ENCODE peak calls at places on chromosomes 11 and 22, in six cellular contexts. One of them, this sample, is unnamed.

GRCh38 chr22:30202531-30203006 is 44.0 kb downstream of the LIF start:
- DNase-seq in T-helper 9 cell: no peak
- DNase-seq in stromal cell of bone marrow: peak; percentile 75
- DNase-seq in activated T-cell treated with anti-CD3 and anti-CD28 coated beads for 1 hour: no peak
- DNase-seq in IMR-90: peak; percentile 69
- DNase-seq in Ammon's horn: no peak
- DNase-seq in this sample: peak; percentile 84

GRCh38 chr11:61999141-61999975 is 31.9 kb upstream of the FTH1 start:
- DNase-seq in activated T-cell treated with anti-CD3 and anti-CD28 coated beads for 1 hour: no peak
- DNase-seq in T-helper 9 cell: no peak
- DNase-seq in Ammon's horn: no peak
- DNase-seq in stromal cell of bone marrow: no peak
- DNase-seq in IMR-90: no peak
- DNase-seq in this sample: peak; percentile 54

GRCh38 chr22:26436903-26437515 is 7.9 kb downstream of the ASPHD2 start:
- DNase-seq in Ammon's horn: no peak
- DNase-seq in stromal cell of bone marrow: no peak
- DNase-seq in activated T-cell treated with anti-CD3 and anti-CD28 coated beads for 1 hour: no peak
- DNase-seq in T-helper 9 cell: no peak
- DNase-seq in IMR-90: no peak
- DNase-seq in this sample: no peak

GRCh38 chr11:130141561-130142341 is 17.8 kb upstream of the ST14 start:
- DNase-seq in Ammon's horn: no peak
- DNase-seq in stromal cell of bone marrow: no peak
- DNase-seq in activated T-cell treated with anti-CD3 and anti-CD28 coated beads for 1 hour: no peak
- DNase-seq in IMR-90: peak; percentile 35
- DNase-seq in T-helper 9 cell: no peak
- DNase-seq in this sample: peak; percentile 82

GRCh38 chr22:24109649-24110048 is 71.6 kb upstream of the SUSD2 start:
- DNase-seq in IMR-90: no peak
- DNase-seq in activated T-cell treated with anti-CD3 and anti-CD28 coated beads for 1 hour: no peak
- DNase-seq in stromal cell of bone marrow: no peak
- DNase-seq in T-helper 9 cell: no peak
- DNase-seq in Ammon's horn: no peak
- DNase-seq in this sample: no peak

GRCh38 chr22:45587638-45588481 is 83.8 kb upstream of the ATXN10 start:
- DNase-seq in Ammon's horn: no peak
- DNase-seq in activated T-cell treated with anti-CD3 and anti-CD28 coated beads for 1 hour: no peak
- DNase-seq in stromal cell of bone marrow: no peak
- DNase-seq in T-helper 9 cell: no peak
- DNase-seq in IMR-90: peak; percentile 83
- DNase-seq in this sample: no peak

GRCh38 chr11:130212431-130212961 is 52.9 kb downstream of the ST14 start:
- DNase-seq in IMR-90: no peak
- DNase-seq in activated T-cell treated with anti-CD3 and anti-CD28 coated beads for 1 hour: no peak
- DNase-seq in Ammon's horn: no peak
- DNase-seq in T-helper 9 cell: no peak
- DNase-seq in stromal cell of bone marrow: no peak
- DNase-seq in this sample: no peak

GRCh38 chr11:69637956-69638871 is 2.7 kb upstream of the CCND1 start:
- DNase-seq in IMR-90: peak; percentile 65
- DNase-seq in activated T-cell treated with anti-CD3 and anti-CD28 coated beads for 1 hour: no peak
- DNase-seq in stromal cell of bone marrow: no peak
- DNase-seq in T-helper 9 cell: no peak
- DNase-seq in Ammon's horn: no peak
- DNase-seq in this sample: peak; percentile 77

GRCh38 chr11:47986742-47987141 is 6.4 kb downstream of the PTPRJ start:
- DNase-seq in Ammon's horn: no peak
- DNase-seq in activated T-cell treated with anti-CD3 and anti-CD28 coated beads for 1 hour: no peak
- DNase-seq in T-helper 9 cell: no peak
- DNase-seq in IMR-90: no peak
- DNase-seq in stromal cell of bone marrow: no peak
- DNase-seq in this sample: no peak

GRCh38 chr11:117960406-117960805 is 25.8 kb upstream of the IL10RA start:
- DNase-seq in IMR-90: no peak
- DNase-seq in T-helper 9 cell: no peak
- DNase-seq in activated T-cell treated with anti-CD3 and anti-CD28 coated beads for 1 hour: no peak
- DNase-seq in stromal cell of bone marrow: no peak
- DNase-seq in Ammon's horn: no peak
- DNase-seq in this sample: no peak

GRCh38 chr11:115990004-115990447 is 485.8 kb upstream of the CADM1 start:
- DNase-seq in stromal cell of bone marrow: no peak
- DNase-seq in Ammon's horn: peak; percentile 35
- DNase-seq in IMR-90: no peak
- DNase-seq in T-helper 9 cell: no peak
- DNase-seq in activated T-cell treated with anti-CD3 and anti-CD28 coated beads for 1 hour: no peak
- DNase-seq in this sample: no peak

GRCh38 chr22:29394931-29395581 is 6.7 kb upstream of the AP1B1 start:
- DNase-seq in activated T-cell treated with anti-CD3 and anti-CD28 coated beads for 1 hour: peak; percentile 61
- DNase-seq in T-helper 9 cell: peak; percentile 41
- DNase-seq in Ammon's horn: peak; percentile 93
- DNase-seq in IMR-90: peak; percentile 72
- DNase-seq in stromal cell of bone marrow: peak; percentile 52
- DNase-seq in this sample: peak; percentile 82

GRCh38 chr22:45524966-45525365 is 22.3 kb downstream of the FBLN1 start:
- DNase-seq in IMR-90: no peak
- DNase-seq in Ammon's horn: no peak
- DNase-seq in T-helper 9 cell: no peak
- DNase-seq in stromal cell of bone marrow: no peak
- DNase-seq in activated T-cell treated with anti-CD3 and anti-CD28 coated beads for 1 hour: no peak
- DNase-seq in this sample: no peak

GRCh38 chr11:113151502-113151901 is 162.9 kb upstream of the TTC12 start:
- DNase-seq in Ammon's horn: no peak
- DNase-seq in T-helper 9 cell: no peak
- DNase-seq in IMR-90: no peak
- DNase-seq in stromal cell of bone marrow: no peak
- DNase-seq in activated T-cell treated with anti-CD3 and anti-CD28 coated beads for 1 hour: no peak
- DNase-seq in this sample: no peak

GRCh38 chr11:121109916-121110656 is 9.0 kb downstream of the TECTA start:
- DNase-seq in T-helper 9 cell: no peak
- DNase-seq in IMR-90: no peak
- DNase-seq in Ammon's horn: no peak
- DNase-seq in activated T-cell treated with anti-CD3 and anti-CD28 coated beads for 1 hour: no peak
- DNase-seq in stromal cell of bone marrow: no peak
- DNase-seq in this sample: no peak

GRCh38 chr11:112831969-112832368 is 129.3 kb upstream of the NCAM1 start:
- DNase-seq in T-helper 9 cell: no peak
- DNase-seq in stromal cell of bone marrow: no peak
- DNase-seq in activated T-cell treated with anti-CD3 and anti-CD28 coated beads for 1 hour: no peak
- DNase-seq in IMR-90: no peak
- DNase-seq in Ammon's horn: no peak
- DNase-seq in this sample: no peak

GRCh38 chr11:124174001-124174400 is 9.1 kb upstream of the OR10D3 start:
- DNase-seq in Ammon's horn: peak; percentile 74
- DNase-seq in activated T-cell treated with anti-CD3 and anti-CD28 coated beads for 1 hour: no peak
- DNase-seq in stromal cell of bone marrow: peak; percentile 78
- DNase-seq in IMR-90: peak; percentile 64
- DNase-seq in T-helper 9 cell: no peak
- DNase-seq in this sample: peak; percentile 93

GRCh38 chr11:94132152-94132558 is 3.5 kb downstream of the PANX1 start:
- DNase-seq in Ammon's horn: no peak
- DNase-seq in activated T-cell treated with anti-CD3 and anti-CD28 coated beads for 1 hour: no peak
- DNase-seq in IMR-90: peak; percentile 94
- DNase-seq in T-helper 9 cell: no peak
- DNase-seq in stromal cell of bone marrow: peak; percentile 72
- DNase-seq in this sample: peak; percentile 85

GRCh38 chr11:119742263-119742861 is 13.4 kb upstream of the NECTIN1 start:
- DNase-seq in activated T-cell treated with anti-CD3 and anti-CD28 coated beads for 1 hour: no peak
- DNase-seq in stromal cell of bone marrow: no peak
- DNase-seq in T-helper 9 cell: peak; percentile 4
- DNase-seq in Ammon's horn: no peak
- DNase-seq in IMR-90: no peak
- DNase-seq in this sample: peak; percentile 18

GRCh38 chr11:57900315-57900714 is 123.4 kb upstream of the OR9Q1 start:
- DNase-seq in stromal cell of bone marrow: no peak
- DNase-seq in T-helper 9 cell: no peak
- DNase-seq in activated T-cell treated with anti-CD3 and anti-CD28 coated beads for 1 hour: no peak
- DNase-seq in Ammon's horn: no peak
- DNase-seq in IMR-90: no peak
- DNase-seq in this sample: no peak

GRCh38 chr11:116910378-116910777 is 73.0 kb upstream of the APOA1 start:
- DNase-seq in Ammon's horn: no peak
- DNase-seq in IMR-90: peak; percentile 48
- DNase-seq in activated T-cell treated with anti-CD3 and anti-CD28 coated beads for 1 hour: no peak
- DNase-seq in stromal cell of bone marrow: no peak
- DNase-seq in T-helper 9 cell: no peak
- DNase-seq in this sample: peak; percentile 23

GRCh38 chr11:60378359-60378758 is at the start of gene MS4A7:
- DNase-seq in Ammon's horn: peak; percentile 61
- DNase-seq in stromal cell of bone marrow: no peak
- DNase-seq in activated T-cell treated with anti-CD3 and anti-CD28 coated beads for 1 hour: no peak
- DNase-seq in IMR-90: no peak
- DNase-seq in T-helper 9 cell: no peak
- DNase-seq in this sample: no peak

GRCh38 chr11:74824285-74824982 is 75.8 kb downstream of the RNF169 start:
- DNase-seq in IMR-90: no peak
- DNase-seq in stromal cell of bone marrow: no peak
- DNase-seq in T-helper 9 cell: no peak
- DNase-seq in activated T-cell treated with anti-CD3 and anti-CD28 coated beads for 1 hour: no peak
- DNase-seq in Ammon's horn: no peak
- DNase-seq in this sample: no peak

GRCh38 chr11:83521647-83522596 is 235.8 kb upstream of the CCDC90B start:
- DNase-seq in T-helper 9 cell: no peak
- DNase-seq in Ammon's horn: peak; percentile 31
- DNase-seq in stromal cell of bone marrow: peak; percentile 2
- DNase-seq in IMR-90: peak; percentile 31
- DNase-seq in activated T-cell treated with anti-CD3 and anti-CD28 coated beads for 1 hour: no peak
- DNase-seq in this sample: peak; percentile 12

GRCh38 chr11:69437876-69438205 is 43.6 kb upstream of the LINC01488 start:
- DNase-seq in T-helper 9 cell: no peak
- DNase-seq in stromal cell of bone marrow: no peak
- DNase-seq in activated T-cell treated with anti-CD3 and anti-CD28 coated beads for 1 hour: no peak
- DNase-seq in Ammon's horn: no peak
- DNase-seq in IMR-90: no peak
- DNase-seq in this sample: no peak

GRCh38 chr11:110713469-110713776 is 1.2 kb upstream of the ARHGAP20 start:
- DNase-seq in stromal cell of bone marrow: no peak
- DNase-seq in activated T-cell treated with anti-CD3 and anti-CD28 coated beads for 1 hour: no peak
- DNase-seq in IMR-90: no peak
- DNase-seq in Ammon's horn: no peak
- DNase-seq in T-helper 9 cell: no peak
- DNase-seq in this sample: no peak

GRCh38 chr22:48137640-48138039 is 1375.2 kb downstream of the TBC1D22A start:
- DNase-seq in Ammon's horn: no peak
- DNase-seq in T-helper 9 cell: no peak
- DNase-seq in activated T-cell treated with anti-CD3 and anti-CD28 coated beads for 1 hour: no peak
- DNase-seq in stromal cell of bone marrow: no peak
- DNase-seq in IMR-90: no peak
- DNase-seq in this sample: no peak

GRCh38 chr22:26364066-26365015 is 64.7 kb upstream of the ASPHD2 start:
- DNase-seq in IMR-90: peak; percentile 80
- DNase-seq in T-helper 9 cell: peak; percentile 22
- DNase-seq in activated T-cell treated with anti-CD3 and anti-CD28 coated beads for 1 hour: peak; percentile 6
- DNase-seq in stromal cell of bone marrow: peak; percentile 71
- DNase-seq in Ammon's horn: peak; percentile 84
- DNase-seq in this sample: peak; percentile 88

GRCh38 chr22:26674211-26675190 is 17.1 kb downstream of the MIAT start:
- DNase-seq in activated T-cell treated with anti-CD3 and anti-CD28 coated beads for 1 hour: no peak
- DNase-seq in stromal cell of bone marrow: no peak
- DNase-seq in Ammon's horn: no peak
- DNase-seq in T-helper 9 cell: no peak
- DNase-seq in IMR-90: no peak
- DNase-seq in this sample: no peak

GRCh38 chr11:134346101-134346975 is 14.6 kb downstream of the GLB1L2 start:
- DNase-seq in stromal cell of bone marrow: no peak
- DNase-seq in T-helper 9 cell: no peak
- DNase-seq in Ammon's horn: no peak
- DNase-seq in activated T-cell treated with anti-CD3 and anti-CD28 coated beads for 1 hour: no peak
- DNase-seq in IMR-90: no peak
- DNase-seq in this sample: no peak

GRCh38 chr11:100328626-100329340 is 358.3 kb upstream of the ARHGAP42 start:
- DNase-seq in T-helper 9 cell: no peak
- DNase-seq in activated T-cell treated with anti-CD3 and anti-CD28 coated beads for 1 hour: no peak
- DNase-seq in Ammon's horn: no peak
- DNase-seq in stromal cell of bone marrow: no peak
- DNase-seq in IMR-90: peak; percentile 7
- DNase-seq in this sample: no peak

GRCh38 chr11:133896028-133896427 is 50.7 kb upstream of the SPATA19 start:
- DNase-seq in T-helper 9 cell: no peak
- DNase-seq in activated T-cell treated with anti-CD3 and anti-CD28 coated beads for 1 hour: no peak
- DNase-seq in Ammon's horn: no peak
- DNase-seq in stromal cell of bone marrow: no peak
- DNase-seq in IMR-90: no peak
- DNase-seq in this sample: no peak

GRCh38 chr22:32473388-32473952 is 1.1 kb upstream of the FBXO7 start:
- DNase-seq in stromal cell of bone marrow: peak; percentile 24
- DNase-seq in T-helper 9 cell: peak; percentile 3
- DNase-seq in IMR-90: peak; percentile 70
- DNase-seq in Ammon's horn: peak; percentile 83
- DNase-seq in activated T-cell treated with anti-CD3 and anti-CD28 coated beads for 1 hour: no peak
- DNase-seq in this sample: peak; percentile 81

This sample was measured in cardiac fibroblast.